ENCODE peak calls at places on chromosome 12, in seven cellular contexts. B is H9, X is H1, H is mesendoderm, S is trophoblast cell, O is mesenchymal stem cell, Y is IMR-90. D is an unnamed sample.

GRCh38 chr12:54448344-54448743 is 25.1 kb downstream of the GTSF1 start:
- DNase-seq in B (no peak), X (no peak), H (no peak), S (no peak), O (no peak), Y (no peak), D (no peak)

GRCh38 chr12:52519826-52520662 is at the start of gene KRT5:
- DNase-seq in B (no peak), X (peak), H (no peak), S (no peak), O (no peak), Y (no peak), D (no peak)

GRCh38 chr12:102029148-102029547 is 32.6 kb downstream of the WASHC3 start:
- DNase-seq in B (no peak), X (no peak), H (no peak), S (no peak), O (no peak), Y (no peak), D (no peak)

GRCh38 chr12:12036901-12037300 is 33.8 kb upstream of the BCL2L14 start:
- DNase-seq in B (no peak), X (no peak), H (no peak), S (no peak), O (no peak), Y (no peak), D (no peak)

GRCh38 chr12:51593539-51593938 is 2.5 kb downstream of the SCN8A start:
- DNase-seq in B (no peak), X (no peak), H (peak), S (peak), O (peak), Y (peak), D (peak)

GRCh38 chr12:69266045-69266635 is 26.8 kb downstream of the CPSF6 start:
- DNase-seq in B (no peak), X (no peak), H (no peak), S (no peak), O (peak), Y (peak), D (no peak)

GRCh38 chr12:45415393-45415817 is 199.5 kb downstream of the ANO6 start:
- DNase-seq in B (no peak), X (no peak), H (peak), S (peak), O (peak), Y (peak), D (no peak)

GRCh38 chr12:28172434-28173030 is 17.7 kb upstream of the CCDC91 start:
- DNase-seq in B (peak), X (no peak), H (peak), S (peak), O (peak), Y (peak), D (peak)

GRCh38 chr12:6963741-6964446 is 6.6 kb downstream of the PHB2 start:
- DNase-seq in B (peak), X (no peak), H (no peak), S (no peak), O (no peak), Y (no peak), D (no peak)

DNA sequence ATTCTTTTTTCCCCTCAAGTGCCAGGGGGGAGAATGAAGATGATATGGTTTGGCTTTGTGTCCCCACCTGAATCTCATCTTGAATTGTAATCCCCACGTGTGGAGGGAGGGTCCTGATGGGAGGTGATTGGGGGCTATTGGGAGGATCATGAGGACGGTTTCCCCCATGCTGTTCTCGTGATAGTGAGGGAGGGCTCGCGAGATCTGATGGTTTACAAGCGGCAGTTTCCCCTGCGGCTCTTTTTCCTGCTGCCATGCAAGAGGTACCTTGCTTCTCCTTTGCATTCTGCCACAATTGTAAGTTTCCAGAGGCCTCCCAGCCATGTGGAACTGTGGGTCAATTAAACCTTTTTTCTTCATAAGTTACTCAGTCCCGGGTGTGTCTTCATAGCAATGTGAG is 173.7 kb downstream of the CAND1 start:
- DNase-seq in B (no peak), X (no peak), H (no peak), S (no peak), O (no peak), Y (no peak), D (no peak)
- H2BK120ac ChIP-seq in B (no peak), X (no peak), H (no peak), S (no peak), O (no peak), Y (no peak), D (no peak)

GRCh38 chr12:90020006-90020405 is 311.4 kb upstream of the ATP2B1 start:
- DNase-seq in B (no peak), X (no peak), H (no peak), S (no peak), O (no peak), Y (peak), D (no peak)
- H2BK120ac ChIP-seq in B (no peak), X (no peak), H (no peak), S (no peak), O (no peak), Y (no peak), D (no peak)

GRCh38 chr12:124454735-124455134 is 112.7 kb downstream of the NCOR2 start:
- DNase-seq in B (no peak), X (no peak), H (no peak), S (no peak), O (peak), Y (no peak), D (no peak)
- H2BK120ac ChIP-seq in B (no peak), X (no peak), H (no peak), S (no peak), O (no peak), Y (no peak), D (no peak)

GRCh38 chr12:114438635-114439256 is 32.8 kb upstream of the TBX5 start:
- DNase-seq in B (no peak), X (no peak), H (no peak), S (no peak), O (no peak), Y (no peak), D (no peak)
- H2BK120ac ChIP-seq in B (no peak), X (no peak), H (no peak), S (no peak), O (no peak), Y (no peak), D (no peak)

DNA sequence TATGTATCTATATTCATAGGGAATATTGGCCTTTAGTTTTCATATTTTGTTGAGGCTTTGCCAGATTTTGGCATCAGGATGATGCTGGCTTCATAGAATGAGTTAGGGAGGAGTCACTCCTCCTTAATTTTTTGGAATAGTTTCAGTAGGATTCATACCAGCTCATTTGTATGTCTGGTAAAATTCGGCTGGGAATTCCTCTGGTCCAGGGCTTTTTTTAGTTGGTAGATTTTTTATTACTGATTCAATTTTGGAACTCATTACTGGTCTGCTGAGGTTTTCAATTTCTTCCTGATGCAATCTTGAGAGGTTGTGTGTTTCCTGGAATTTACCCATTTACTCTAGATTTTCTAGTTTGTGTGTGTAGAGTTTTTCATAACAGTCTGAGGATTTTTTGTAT is 175.2 kb downstream of the EPS8 start:
- DNase-seq in B (no peak), X (no peak), H (no peak), S (no peak), O (no peak), Y (no peak), D (no peak)
- H2BK120ac ChIP-seq in B (no peak), X (no peak), H (no peak), S (no peak), O (no peak), Y (no peak), D (no peak)

DNA sequence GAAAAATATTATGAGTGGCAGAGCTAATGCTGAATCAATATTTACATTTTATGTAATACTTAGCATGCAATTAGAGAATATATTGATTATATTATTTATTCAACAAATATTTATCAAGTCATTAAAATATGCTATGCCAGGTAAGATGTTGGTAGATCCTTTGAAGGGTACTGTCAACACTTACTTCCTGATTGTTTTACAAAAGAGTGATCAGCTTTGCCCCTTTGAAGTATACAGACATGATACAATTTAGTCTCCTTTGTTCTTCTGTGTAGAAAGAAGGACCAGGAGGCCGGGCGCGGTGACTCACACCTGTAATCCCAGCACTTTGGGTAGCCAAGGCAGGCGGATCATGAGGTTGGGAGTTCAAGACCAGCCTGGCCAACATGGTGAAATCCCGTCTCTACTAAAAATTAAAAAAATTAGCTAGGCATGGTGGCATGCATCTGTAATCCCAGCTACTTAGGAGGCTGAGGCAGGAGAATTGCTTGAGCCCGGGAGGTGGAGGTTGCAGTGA is 73.9 kb upstream of the IFNG-AS1 start:
- DNase-seq in B (no peak), X (no peak), H (no peak), S (no peak), O (no peak), Y (no peak), D (no peak)
- H2BK120ac ChIP-seq in B (no peak), X (no peak), H (no peak), S (no peak), O (no peak), Y (no peak), D (no peak)

DNA sequence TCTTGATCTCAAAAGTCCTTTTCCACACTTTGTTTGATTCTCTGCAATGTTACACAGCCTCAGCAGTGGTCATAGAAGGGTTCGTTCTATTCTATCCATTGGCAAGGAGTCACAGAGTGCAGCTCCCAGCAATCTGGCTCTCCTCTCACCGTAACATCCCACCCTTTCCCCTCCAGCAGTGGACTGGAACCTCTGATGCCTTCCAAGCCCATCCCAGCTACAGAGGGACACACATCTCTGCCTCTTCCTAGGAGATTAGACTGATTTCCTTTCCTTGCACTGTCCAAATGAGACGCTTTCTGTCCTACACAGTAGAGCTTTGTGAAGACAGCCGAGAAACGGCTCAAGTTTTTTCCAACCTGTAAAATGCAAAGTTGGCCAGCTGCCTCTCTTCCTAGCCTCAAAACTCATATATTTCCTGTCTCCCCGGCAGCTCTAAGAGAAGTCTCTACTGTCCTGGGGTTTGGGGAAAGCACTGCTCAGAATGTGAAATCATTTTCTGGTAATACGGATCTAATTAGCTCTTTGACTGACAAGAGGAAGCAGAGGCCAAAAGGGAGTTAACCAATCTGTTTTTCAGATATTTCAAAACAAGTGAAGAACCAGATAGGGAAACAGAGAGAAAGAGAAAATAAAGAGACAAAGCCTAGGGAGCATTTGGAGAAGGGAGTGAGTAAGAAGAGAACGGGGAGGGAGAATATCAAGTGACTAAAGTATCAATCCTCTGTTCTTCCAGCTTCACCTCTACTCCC is 528 bp downstream of the NINJ2 start:
- DNase-seq in B (no peak), X (no peak), H (no peak), S (no peak), O (no peak), Y (no peak), D (no peak)
- H2BK120ac ChIP-seq in B (no peak), X (no peak), H (no peak), S (no peak), O (no peak), Y (no peak), D (no peak)

GRCh38 chr12:63811334-63811733 is 31.6 kb downstream of the RXYLT1 start:
- DNase-seq in B (no peak), X (no peak), H (no peak), S (no peak), O (no peak), Y (no peak), D (no peak)

GRCh38 chr12:63808631-63809030 is 28.9 kb downstream of the RXYLT1 start:
- DNase-seq in B (no peak), X (no peak), H (no peak), S (no peak), O (no peak), Y (peak), D (no peak)

GRCh38 chr12:63809566-63809965 is 29.9 kb downstream of the RXYLT1 start:
- DNase-seq in B (no peak), X (no peak), H (no peak), S (no peak), O (no peak), Y (no peak), D (no peak)

GRCh38 chr12:63814146-63814774 is 30.2 kb upstream of the SRGAP1 start:
- DNase-seq in B (no peak), X (no peak), H (no peak), S (no peak), O (no peak), Y (no peak), D (no peak)

DNA sequence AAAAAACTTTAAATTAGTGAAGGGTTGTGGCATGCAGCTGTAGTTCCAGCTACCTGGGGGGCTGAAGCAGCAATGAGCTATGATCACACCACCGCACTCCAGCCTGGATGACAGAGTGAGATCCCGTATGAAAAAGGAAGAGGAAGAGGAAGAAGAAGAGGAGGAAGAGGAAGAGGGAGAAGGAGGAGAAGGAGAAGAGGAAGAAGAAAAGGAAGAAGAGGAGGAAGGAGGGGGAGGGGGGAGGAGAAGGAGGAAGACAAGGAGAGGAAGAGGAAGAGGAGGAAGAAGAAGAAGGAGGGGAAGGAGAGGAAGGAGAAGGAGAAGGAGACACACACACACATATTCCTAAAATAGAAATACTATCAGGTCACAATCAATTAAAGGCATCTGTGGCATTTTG is 32.0 kb downstream of the RXYLT1 start:
- DNase-seq in B (no peak), X (no peak), H (no peak), S (no peak), O (no peak), Y (no peak), D (no peak)
- H2BK120ac ChIP-seq in B (no peak), X (no peak), H (no peak), S (no peak), O (no peak), Y (no peak), D (no peak)

GRCh38 chr12:104230704-104231103 is 15.1 kb downstream of the TXNRD1 start:
- DNase-seq in B (peak), X (peak), H (no peak), S (no peak), O (no peak), Y (no peak), D (no peak)

GRCh38 chr12:104237930-104238329 is 22.4 kb downstream of the TXNRD1 start:
- DNase-seq in B (no peak), X (no peak), H (no peak), S (no peak), O (no peak), Y (no peak), D (no peak)

GRCh38 chr12:104232609-104233280 is 17.2 kb downstream of the TXNRD1 start:
- DNase-seq in B (no peak), X (no peak), H (no peak), S (no peak), O (no peak), Y (no peak), D (no peak)

GRCh38 chr12:104230304-104230703 is 14.7 kb downstream of the TXNRD1 start:
- DNase-seq in B (no peak), X (no peak), H (no peak), S (no peak), O (no peak), Y (no peak), D (no peak)

DNA sequence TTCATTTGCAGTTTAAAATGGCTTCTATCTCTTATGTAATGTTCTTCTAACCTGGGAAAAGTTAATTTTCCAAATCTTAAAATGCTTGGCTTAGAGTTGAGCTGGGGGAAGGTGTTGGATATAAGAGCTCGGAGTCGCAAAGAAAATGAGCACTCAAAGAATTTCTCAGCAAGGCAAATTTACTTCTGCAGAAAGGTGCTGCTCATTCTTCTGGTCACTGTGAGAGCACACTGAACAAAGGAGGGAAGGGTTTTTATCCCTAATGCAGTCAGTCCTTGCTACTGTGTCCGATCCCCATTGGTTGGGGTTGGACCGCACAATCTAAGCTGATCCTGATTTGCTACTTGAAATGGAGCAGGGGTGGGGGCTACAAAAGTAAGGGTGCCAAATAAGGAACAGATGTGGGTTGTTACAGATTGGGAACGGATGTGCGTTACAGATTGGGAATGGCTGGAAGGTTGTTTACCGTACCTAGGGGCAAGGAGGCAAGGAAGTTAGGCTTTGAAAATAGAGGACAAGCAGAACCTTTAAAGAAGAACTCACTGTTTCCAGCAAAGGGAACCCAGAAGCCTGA is 19.4 kb downstream of the TXNRD1 start:
- DNase-seq in B (no peak), X (no peak), H (no peak), S (no peak), O (no peak), Y (no peak), D (no peak)
- H2BK120ac ChIP-seq in B (no peak), X (no peak), H (no peak), S (no peak), O (no peak), Y (no peak), D (no peak)

GRCh38 chr12:10941916-10942607 is 3.0 kb upstream of the TAS2R14 start:
- DNase-seq in B (peak), X (no peak), H (peak), S (peak), O (no peak), Y (no peak), D (no peak)
- H2BK120ac ChIP-seq in B (no peak), X (no peak), H (no peak), S (peak), O (no peak), Y (no peak), D (no peak)